ENCODE peak calls at places on chromosomes 7 and 10, in ten cellular contexts. Q is MM.1S, O is body of pancreas, B is spleen, W is tibial nerve, K is brain microvascular endothelial cell, S is substantia nigra, U is aorta, F is neuronal stem cell, T is IMR-90. M is an unnamed sample.

GRCh38 chr7:88455696-88456095 is 149.0 kb upstream of the STEAP4 start:
- DNase-seq in Q (no peak), O (no peak), B (no peak), W (no peak), K (no peak), S (no peak), U (no peak), F (no peak), T (no peak), M (no peak)

GRCh38 chr7:85508642-85509429 is 322.0 kb upstream of the SEMA3D start:
- DNase-seq in Q (no peak), O (no peak), B (no peak), W (no peak), K (peak; percentile 56), S (no peak), U (no peak), F (no peak), T (peak; percentile 95), M (no peak)

GRCh38 chr10:86632951-86633350 is 21.4 kb upstream of the OPN4 start:
- DNase-seq in Q (no peak), O (no peak), B (no peak), W (no peak), K (no peak), S (no peak), U (no peak), F (no peak), T (no peak), M (no peak)

GRCh38 chr7:98674881-98675280 is 57.8 kb downstream of the NPTX2 start:
- DNase-seq in Q (no peak), O (no peak), B (no peak), W (no peak), K (no peak), S (no peak), U (no peak), F (no peak), T (no peak), M (no peak)

GRCh38 chr10:97433430-97434001 is 7.5 kb downstream of the PGAM1 start:
- DNase-seq in Q (no peak), O (no peak), B (no peak), W (no peak), K (no peak), S (no peak), U (no peak), F (no peak), T (no peak), M (no peak)

GRCh38 chr7:140671966-140672365 is 779 bp upstream of the ADCK2 start:
- DNase-seq in Q (no peak), O (no peak), B (peak; percentile 76), W (no peak), K (no peak), S (no peak), U (peak; percentile 57), F (no peak), T (no peak), M (no peak)

GRCh38 chr7:29805031-29805430 is 1.3 kb upstream of the WIPF3 start:
- DNase-seq in Q (no peak), O (no peak), B (no peak), W (no peak), K (no peak), S (no peak), U (no peak), F (no peak), T (no peak), M (no peak)

GRCh38 chr7:126185959-126186580 is 1066.7 kb downstream of the GRM8 start:
- DNase-seq in Q (no peak), O (no peak), B (no peak), W (no peak), K (no peak), S (no peak), U (peak; percentile 20), F (no peak), T (no peak), M (no peak)

GRCh38 chr7:27605689-27606269 is 56.9 kb downstream of the HIBADH start:
- DNase-seq in Q (peak; percentile 19), O (no peak), B (no peak), W (peak; percentile 6), K (peak; percentile 41), S (no peak), U (no peak), F (no peak), T (peak; percentile 52), M (peak; percentile 55)

GRCh38 chr10:116111483-116112095 is 161.4 kb downstream of the GFRA1 start:
- DNase-seq in Q (no peak), O (no peak), B (no peak), W (no peak), K (no peak), S (no peak), U (no peak), F (no peak), T (no peak), M (no peak)

GRCh38 chr10:71337219-71337625 is 18.2 kb downstream of the SLC29A3 start:
- DNase-seq in Q (no peak), O (no peak), B (no peak), W (no peak), K (no peak), S (no peak), U (no peak), F (no peak), T (no peak), M (no peak)

GRCh38 chr7:22589641-22590141 is 89.7 kb upstream of the STEAP1B start:
- DNase-seq in Q (no peak), O (no peak), B (no peak), W (peak; percentile 61), K (peak; percentile 73), S (no peak), U (peak; percentile 90), F (peak; percentile 14), T (peak; percentile 81), M (no peak)

DNA sequence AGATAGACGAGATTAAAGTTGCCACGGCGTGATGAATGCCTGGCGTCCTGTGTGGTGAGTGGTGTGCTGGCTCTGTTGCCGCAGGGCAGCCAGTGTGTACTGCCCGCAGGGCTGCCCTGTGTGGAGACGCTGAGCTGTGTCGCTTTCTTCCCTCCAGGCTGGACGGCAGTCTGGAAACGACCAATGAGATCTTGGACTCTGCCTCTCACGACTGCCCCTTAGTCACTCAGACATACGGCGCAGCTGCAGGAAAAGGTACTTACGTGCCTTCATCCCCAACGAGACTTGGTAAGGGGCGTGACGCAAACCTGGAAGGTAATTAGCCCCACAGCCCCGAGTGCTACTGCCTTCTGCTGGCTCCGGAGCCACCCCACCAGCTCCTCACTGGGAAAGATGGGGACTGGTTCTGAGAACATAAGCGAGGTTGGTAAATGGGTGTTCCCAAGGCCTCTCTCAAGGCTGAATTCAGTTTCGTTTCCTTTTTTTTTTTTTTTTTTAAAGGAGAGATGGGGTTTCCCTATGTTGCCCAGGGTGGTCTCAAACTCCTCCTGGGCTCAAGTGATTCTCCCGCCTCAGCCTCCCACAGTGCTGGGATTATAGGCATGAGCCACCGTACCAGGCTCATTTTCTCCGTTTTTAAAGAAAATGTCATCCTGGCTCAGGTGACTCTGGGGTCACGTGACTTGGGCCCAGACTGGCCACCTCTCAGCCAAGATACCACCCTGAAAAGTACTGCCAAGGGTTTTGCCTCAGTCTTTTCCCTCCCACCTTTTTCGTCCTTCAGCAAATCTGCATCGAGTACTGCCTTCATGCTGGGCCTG is 39.6 kb downstream of the WIPI2 start:
- DNase-seq in Q (no peak), O (no peak), B (peak; percentile 74), W (no peak), K (no peak), S (no peak), U (peak; percentile 59), F (no peak), T (no peak), M (no peak)
- H3K27ac ChIP-seq in Q (no peak overlapping the region), O (no peak overlapping the region), B (peak overlapping the region; percentile 68), W (peak overlapping the region; percentile 91), K (no peak overlapping the region), S (no peak overlapping the region), U (no peak overlapping the region), F (no peak overlapping the region), T (no peak overlapping the region), M (no peak overlapping the region)

GRCh38 chr10:88541116-88541626 is 41.9 kb downstream of the RNLS start:
- DNase-seq in Q (no peak), O (no peak), B (no peak), W (peak; percentile 25), K (no peak), S (no peak), U (no peak), F (no peak), T (no peak), M (no peak)

GRCh38 chr10:88542522-88542921 is 40.6 kb downstream of the RNLS start:
- DNase-seq in Q (no peak), O (no peak), B (no peak), W (no peak), K (peak; percentile 27), S (no peak), U (no peak), F (no peak), T (no peak), M (no peak)

GRCh38 chr10:88537337-88537736 is 45.8 kb downstream of the RNLS start:
- DNase-seq in Q (no peak), O (no peak), B (no peak), W (no peak), K (no peak), S (no peak), U (no peak), F (no peak), T (peak; percentile 11), M (no peak)

GRCh38 chr10:88538038-88538437 is 45.1 kb downstream of the RNLS start:
- DNase-seq in Q (no peak), O (no peak), B (no peak), W (peak; percentile 46), K (no peak), S (no peak), U (no peak), F (peak; percentile 0), T (peak; percentile 76), M (no peak)

DNA sequence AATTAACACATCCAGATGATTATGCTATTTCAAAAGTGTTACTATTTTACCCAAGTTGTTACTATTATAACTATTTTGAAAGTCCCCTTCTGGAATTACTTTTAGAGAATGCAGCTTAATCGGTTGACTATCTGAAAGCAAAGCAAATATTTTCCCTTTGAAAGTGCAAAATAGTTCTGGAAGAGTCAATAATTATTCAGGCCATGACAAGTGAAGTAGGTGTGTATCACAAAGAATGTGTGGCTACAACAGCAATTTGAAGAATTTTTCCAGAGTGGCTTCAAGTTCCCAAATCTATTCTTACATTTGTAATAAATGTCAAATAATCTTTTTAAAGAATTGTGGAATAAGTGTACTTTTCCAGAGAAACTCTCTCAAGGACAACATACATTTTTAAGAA is 42.8 kb downstream of the RNLS start:
- DNase-seq in Q (no peak), O (no peak), B (no peak), W (no peak), K (no peak), S (no peak), U (no peak), F (no peak), T (no peak), M (no peak)
- H3K27ac ChIP-seq in Q (no peak overlapping the region), O (peak overlapping the region; percentile 48), B (peak overlapping the region; percentile 37), W (peak overlapping the region; percentile 89), K (no peak overlapping the region), S (no peak overlapping the region), U (no peak overlapping the region), F (no peak overlapping the region), T (no peak overlapping the region), M (no peak overlapping the region)

GRCh38 chr7:45035909-45036308 is 35.9 kb downstream of the CCM2 start:
- DNase-seq in Q (no peak), O (no peak), B (no peak), W (no peak), K (no peak), S (no peak), U (peak; percentile 20), F (no peak), T (no peak), M (no peak)
- H3K27ac ChIP-seq in Q (no peak overlapping the region), O (no peak overlapping the region), B (peak overlapping the region; percentile 35), W (no peak overlapping the region), K (no peak overlapping the region), S (no peak overlapping the region), U (no peak overlapping the region), F (peak overlapping the region; percentile 28), T (no peak overlapping the region), M (no peak overlapping the region)

GRCh38 chr10:13978844-13979227 is 351.9 kb downstream of the FRMD4A start:
- DNase-seq in Q (no peak), O (no peak), B (no peak), W (no peak), K (no peak), S (no peak), U (no peak), F (no peak), T (no peak), M (no peak)
- H3K27ac ChIP-seq in Q (no peak overlapping the region), O (no peak overlapping the region), B (no peak overlapping the region), W (peak overlapping the region; percentile 61), K (peak overlapping the region; percentile 43), S (no peak overlapping the region), U (peak overlapping the region; percentile 73), F (no peak overlapping the region), T (peak overlapping the region; percentile 85), M (no peak overlapping the region)